ENCODE peak calls at places on chromosome 9, in seven cellular contexts. X, L, H, S, P, U and I are unnamed samples.

GRCh38 chr9:115694014-115694413 is 459.6 kb upstream of the PAPPA start:
- DNase-seq in X (no peak), L (peak; percentile 22), H (peak; percentile 84), S (peak; percentile 82), P (peak; percentile 73), U (no peak), I (peak; percentile 80)

GRCh38 chr9:126494746-126495145 is 119.0 kb upstream of the LMX1B start:
- DNase-seq in X (no peak), L (no peak), H (no peak), S (no peak), P (no peak), U (no peak), I (no peak)

GRCh38 chr9:87267251-87267679 is 230.4 kb upstream of the DAPK1 start:
- DNase-seq in X (no peak), L (no peak), H (peak; percentile 69), S (no peak), P (no peak), U (no peak), I (peak; percentile 94)

GRCh38 chr9:124809741-124810500 is 33.0 kb downstream of the OLFML2A start:
- DNase-seq in X (no peak), L (no peak), H (no peak), S (no peak), P (no peak), U (no peak), I (no peak)

GRCh38 chr9:14251146-14252071 is 62.5 kb downstream of the NFIB start:
- DNase-seq in X (no peak), L (no peak), H (no peak), S (peak; percentile 83), P (peak; percentile 29), U (peak; percentile 76), I (peak; percentile 91)

GRCh38 chr9:98173181-98173580 is 19.3 kb downstream of the CORO2A start:
- DNase-seq in X (no peak), L (no peak), H (no peak), S (no peak), P (no peak), U (no peak), I (no peak)

GRCh38 chr9:121280715-121281613 is 13.0 kb downstream of the GSN start:
- DNase-seq in X (no peak), L (no peak), H (no peak), S (no peak), P (no peak), U (no peak), I (no peak)

GRCh38 chr9:22035591-22036011 is 26.5 kb upstream of the CDKN2B start:
- DNase-seq in X (no peak), L (no peak), H (no peak), S (peak; percentile 88), P (no peak), U (no peak), I (peak; percentile 85)

GRCh38 chr9:78985084-78985738 is 586.6 kb upstream of the TLE4 start:
- DNase-seq in X (no peak), L (no peak), H (peak; percentile 10), S (peak; percentile 45), P (no peak), U (no peak), I (peak; percentile 1)

GRCh38 chr9:126860757-126861466 is 473 bp downstream of the ZBTB34 start:
- DNase-seq in X (peak; percentile 64), L (peak; percentile 52), H (peak; percentile 23), S (peak; percentile 13), P (no peak), U (no peak), I (peak; percentile 50)

GRCh38 chr9:7656648-7657047 is 142.9 kb downstream of the DMAC1 start:
- DNase-seq in X (no peak), L (no peak), H (no peak), S (peak; percentile 11), P (no peak), U (no peak), I (no peak)

GRCh38 chr9:88312517-88313103 is 75.6 kb upstream of the SPIN1 start:
- DNase-seq in X (no peak), L (no peak), H (no peak), S (no peak), P (no peak), U (no peak), I (no peak)

GRCh38 chr9:132525308-132525707 is 57.1 kb upstream of the BARHL1 start:
- DNase-seq in X (no peak), L (no peak), H (no peak), S (no peak), P (no peak), U (no peak), I (no peak)

GRCh38 chr9:10228082-10228481 is 384.7 kb downstream of the PTPRD start:
- DNase-seq in X (no peak), L (no peak), H (no peak), S (no peak), P (no peak), U (no peak), I (no peak)

GRCh38 chr9:127014210-127014609 is 99.6 kb downstream of the RALGPS1 start:
- DNase-seq in X (no peak), L (no peak), H (no peak), S (no peak), P (no peak), U (no peak), I (no peak)

GRCh38 chr9:21730899-21731298 is 71.5 kb upstream of the MTAP start:
- DNase-seq in X (no peak), L (no peak), H (peak; percentile 53), S (no peak), P (no peak), U (no peak), I (no peak)

GRCh38 chr9:116193636-116194035 is 40.0 kb downstream of the PAPPA start:
- DNase-seq in X (no peak), L (no peak), H (peak; percentile 91), S (peak; percentile 78), P (no peak), U (no peak), I (peak; percentile 47)

GRCh38 chr9:129891519-129891918 is 56.3 kb downstream of the USP20 start:
- DNase-seq in X (no peak), L (no peak), H (no peak), S (no peak), P (no peak), U (no peak), I (no peak)

GRCh38 chr9:15289590-15289989 is 17.4 kb downstream of the TTC39B start:
- DNase-seq in X (no peak), L (no peak), H (no peak), S (no peak), P (no peak), U (no peak), I (no peak)

GRCh38 chr9:91914404-91914803 is 35.6 kb downstream of the ROR2 start:
- DNase-seq in X (no peak), L (no peak), H (no peak), S (no peak), P (no peak), U (no peak), I (no peak)

GRCh38 chr9:121958530-121958929 is 134.6 kb downstream of the TTLL11 start:
- DNase-seq in X (no peak), L (no peak), H (no peak), S (peak; percentile 54), P (no peak), U (no peak), I (no peak)

GRCh38 chr9:33498387-33498786 is 24.7 kb upstream of the NOL6 start:
- DNase-seq in X (no peak), L (no peak), H (peak; percentile 27), S (peak; percentile 23), P (no peak), U (no peak), I (peak; percentile 25)

GRCh38 chr9:133718533-133719315 is 19.4 kb downstream of the SARDH start:
- DNase-seq in X (no peak), L (no peak), H (no peak), S (no peak), P (no peak), U (no peak), I (no peak)

GRCh38 chr9:4116091-4116581 is 183.7 kb downstream of the GLIS3 start:
- DNase-seq in X (no peak), L (no peak), H (peak; percentile 46), S (no peak), P (no peak), U (peak; percentile 8), I (no peak)

GRCh38 chr9:124818431-124819281 is 34.6 kb upstream of the WDR38 start:
- DNase-seq in X (no peak), L (no peak), H (no peak), S (peak; percentile 98), P (no peak), U (no peak), I (peak; percentile 90)

GRCh38 chr9:26012797-26013594 is 334.8 kb upstream of the TUSC1 start:
- DNase-seq in X (no peak), L (no peak), H (no peak), S (peak; percentile 77), P (no peak), U (no peak), I (no peak)

GRCh38 chr9:75169623-75170022 is 81.3 kb downstream of the OSTF1 start:
- DNase-seq in X (no peak), L (no peak), H (peak; percentile 39), S (peak; percentile 54), P (no peak), U (no peak), I (no peak)

GRCh38 chr9:93086445-93087224 is 9.4 kb upstream of the CARD19 start:
- DNase-seq in X (peak; percentile 35), L (no peak), H (no peak), S (no peak), P (peak; percentile 0), U (no peak), I (no peak)

GRCh38 chr9:16278420-16278999 is 592.0 kb downstream of the BNC2 start:
- DNase-seq in X (no peak), L (no peak), H (no peak), S (no peak), P (no peak), U (no peak), I (no peak)

GRCh38 chr9:77488439-77489126 is 159.5 kb downstream of the GNA14 start:
- DNase-seq in X (no peak), L (peak; percentile 18), H (peak; percentile 34), S (no peak), P (peak; percentile 45), U (no peak), I (peak; percentile 25)

GRCh38 chr9:85302860-85303779 is 438.6 kb downstream of the AGTPBP1 start:
- DNase-seq in X (no peak), L (no peak), H (no peak), S (no peak), P (no peak), U (no peak), I (no peak)

GRCh38 chr9:128588581-128589233 is 36.3 kb downstream of the SPTAN1 start:
- DNase-seq in X (no peak), L (no peak), H (no peak), S (no peak), P (no peak), U (no peak), I (no peak)

GRCh38 chr9:20504930-20505329 is 117.4 kb downstream of the MLLT3 start:
- DNase-seq in X (no peak), L (no peak), H (no peak), S (no peak), P (no peak), U (no peak), I (no peak)

GRCh38 chr9:86563350-86563749 is 209.1 kb upstream of the TUT7 start:
- DNase-seq in X (no peak), L (no peak), H (peak; percentile 74), S (no peak), P (no peak), U (no peak), I (no peak)

GRCh38 chr9:125994066-125994943 is 247.1 kb downstream of the PBX3 start:
- DNase-seq in X (no peak), L (no peak), H (no peak), S (no peak), P (no peak), U (no peak), I (no peak)